ENCODE peak calls at places on chromosomes 13 and 19, in seven cellular contexts. One of them, this sample, is unnamed.

GRCh38 chr13:51608857-51609406 is 24.7 kb downstream of the WDFY2 start:
- DNase-seq in T-cell: no peak
- DNase-seq in 8988T: no peak
- DNase-seq in GF-D8: no peak
- DNase-seq in amniotic stem cell: no peak
- DNase-seq in iPS DF 6.9: no peak
- DNase-seq in T follicular helper cell: no peak
- DNase-seq in this sample: no peak

GRCh38 chr19:3055741-3056453 is 6.4 kb downstream of the TLE5 start:
- DNase-seq in T-cell: no peak
- DNase-seq in 8988T: no peak
- DNase-seq in GF-D8: no peak
- DNase-seq in amniotic stem cell: no peak
- DNase-seq in iPS DF 6.9: no peak
- DNase-seq in T follicular helper cell: no peak
- DNase-seq in this sample: no peak

GRCh38 chr19:34475026-34475974 is 6.3 kb upstream of the WTIP start:
- DNase-seq in T-cell: no peak
- DNase-seq in 8988T: no peak
- DNase-seq in GF-D8: no peak
- DNase-seq in amniotic stem cell: peak
- DNase-seq in iPS DF 6.9: no peak
- DNase-seq in T follicular helper cell: no peak
- DNase-seq in this sample: no peak

GRCh38 chr13:27482996-27483395 is 32.6 kb upstream of the MTIF3 start:
- DNase-seq in T-cell: no peak
- DNase-seq in 8988T: no peak
- DNase-seq in GF-D8: no peak
- DNase-seq in amniotic stem cell: no peak
- DNase-seq in iPS DF 6.9: no peak
- DNase-seq in T follicular helper cell: no peak
- DNase-seq in this sample: no peak

GRCh38 chr19:1862424-1863307 is 713 bp downstream of the KLF16 start:
- DNase-seq in T-cell: peak
- DNase-seq in 8988T: peak
- DNase-seq in GF-D8: no peak
- DNase-seq in amniotic stem cell: no peak
- DNase-seq in iPS DF 6.9: no peak
- DNase-seq in T follicular helper cell: peak
- DNase-seq in this sample: peak

GRCh38 chr19:33085570-33086128 is 4.7 kb downstream of the GPATCH1 start:
- DNase-seq in T-cell: no peak
- DNase-seq in 8988T: no peak
- DNase-seq in GF-D8: no peak
- DNase-seq in amniotic stem cell: no peak
- DNase-seq in iPS DF 6.9: no peak
- DNase-seq in T follicular helper cell: no peak
- DNase-seq in this sample: no peak

GRCh38 chr13:70723732-70724131 is 615.5 kb upstream of the KLHL1 start:
- DNase-seq in T-cell: no peak
- DNase-seq in 8988T: no peak
- DNase-seq in GF-D8: no peak
- DNase-seq in amniotic stem cell: peak
- DNase-seq in iPS DF 6.9: no peak
- DNase-seq in T follicular helper cell: no peak
- DNase-seq in this sample: no peak

GRCh38 chr13:59946924-59947323 is 216.8 kb downstream of the DIAPH3 start:
- DNase-seq in T-cell: no peak
- DNase-seq in 8988T: no peak
- DNase-seq in GF-D8: no peak
- DNase-seq in amniotic stem cell: no peak
- DNase-seq in iPS DF 6.9: no peak
- DNase-seq in T follicular helper cell: no peak
- DNase-seq in this sample: no peak

GRCh38 chr13:28349901-28350654 is 144.8 kb downstream of the FLT1 start:
- DNase-seq in T-cell: no peak
- DNase-seq in 8988T: no peak
- DNase-seq in GF-D8: no peak
- DNase-seq in amniotic stem cell: no peak
- DNase-seq in iPS DF 6.9: no peak
- DNase-seq in T follicular helper cell: no peak
- DNase-seq in this sample: no peak

GRCh38 chr19:7862413-7862951 is 11.7 kb downstream of the PRR36 start:
- DNase-seq in T-cell: peak
- DNase-seq in 8988T: peak
- DNase-seq in GF-D8: no peak
- DNase-seq in amniotic stem cell: no peak
- DNase-seq in iPS DF 6.9: no peak
- DNase-seq in T follicular helper cell: peak
- DNase-seq in this sample: peak

GRCh38 chr13:82713681-82714405 is 1168.4 kb downstream of the SLITRK1 start:
- DNase-seq in T-cell: no peak
- DNase-seq in 8988T: no peak
- DNase-seq in GF-D8: no peak
- DNase-seq in amniotic stem cell: no peak
- DNase-seq in iPS DF 6.9: no peak
- DNase-seq in T follicular helper cell: no peak
- DNase-seq in this sample: no peak

GRCh38 chr13:41006296-41006695 is 12.8 kb downstream of the ELF1 start:
- DNase-seq in T-cell: no peak
- DNase-seq in 8988T: no peak
- DNase-seq in GF-D8: no peak
- DNase-seq in amniotic stem cell: no peak
- DNase-seq in iPS DF 6.9: no peak
- DNase-seq in T follicular helper cell: no peak
- DNase-seq in this sample: no peak

GRCh38 chr19:28700176-28700575 is 512.8 kb downstream of the UQCRFS1 start:
- DNase-seq in T-cell: no peak
- DNase-seq in 8988T: no peak
- DNase-seq in GF-D8: no peak
- DNase-seq in amniotic stem cell: no peak
- DNase-seq in iPS DF 6.9: no peak
- DNase-seq in T follicular helper cell: no peak
- DNase-seq in this sample: no peak

GRCh38 chr19:8204961-8205360 is 4.2 kb upstream of the CERS4 start:
- DNase-seq in T-cell: no peak
- DNase-seq in 8988T: no peak
- DNase-seq in GF-D8: no peak
- DNase-seq in amniotic stem cell: no peak
- DNase-seq in iPS DF 6.9: no peak
- DNase-seq in T follicular helper cell: no peak
- DNase-seq in this sample: no peak

GRCh38 chr19:43555185-43555770 is 20.0 kb downstream of the XRCC1 start:
- DNase-seq in T-cell: peak
- DNase-seq in 8988T: peak
- DNase-seq in GF-D8: peak
- DNase-seq in amniotic stem cell: no peak
- DNase-seq in iPS DF 6.9: peak
- DNase-seq in T follicular helper cell: peak
- DNase-seq in this sample: peak

GRCh38 chr19:41998246-41999020 is 4.4 kb upstream of the ATP1A3 start:
- DNase-seq in T-cell: no peak
- DNase-seq in 8988T: peak
- DNase-seq in GF-D8: no peak
- DNase-seq in amniotic stem cell: no peak
- DNase-seq in iPS DF 6.9: no peak
- DNase-seq in T follicular helper cell: no peak
- DNase-seq in this sample: no peak

GRCh38 chr13:113112893-113113845 is 7.6 kb downstream of the F7 start:
- DNase-seq in T-cell: no peak
- DNase-seq in 8988T: no peak
- DNase-seq in GF-D8: no peak
- DNase-seq in amniotic stem cell: no peak
- DNase-seq in iPS DF 6.9: no peak
- DNase-seq in T follicular helper cell: no peak
- DNase-seq in this sample: peak

GRCh38 chr19:18629166-18630088 is 7.4 kb upstream of the KLHL26 start:
- DNase-seq in T-cell: no peak
- DNase-seq in 8988T: no peak
- DNase-seq in GF-D8: no peak
- DNase-seq in amniotic stem cell: no peak
- DNase-seq in iPS DF 6.9: no peak
- DNase-seq in T follicular helper cell: no peak
- DNase-seq in this sample: no peak

This sample was measured in naive thymus-derived CD8-positive, alpha-beta T cell.